ENCODE peak calls at places on chromosomes 12 and 14, in nine cellular contexts. One of them, this sample, is unnamed.

GRCh38 chr14:65410640-65411039 is 1.9 kb upstream of the FUT8 start:
- DNase-seq in astrocyte: no peak
- DNase-seq in GM23248: no peak
- DNase-seq in body of pancreas: no peak
- DNase-seq in cardiac muscle cell: no peak
- DNase-seq in lower lobe of right lung: no peak
- DNase-seq in HCT116: no peak
- DNase-seq in stomach: no peak
- DNase-seq in heart left ventricle: no peak
- DNase-seq in this sample: no peak

GRCh38 chr14:69692542-69693053 is 74.3 kb upstream of the SRSF5 start:
- DNase-seq in astrocyte: no peak
- DNase-seq in GM23248: no peak
- DNase-seq in body of pancreas: no peak
- DNase-seq in cardiac muscle cell: no peak
- DNase-seq in lower lobe of right lung: no peak
- DNase-seq in HCT116: no peak
- DNase-seq in stomach: no peak
- DNase-seq in heart left ventricle: no peak
- DNase-seq in this sample: no peak

GRCh38 chr14:87111141-87111540 is 881.8 kb downstream of the GALC start:
- DNase-seq in astrocyte: no peak
- DNase-seq in GM23248: no peak
- DNase-seq in body of pancreas: no peak
- DNase-seq in cardiac muscle cell: no peak
- DNase-seq in lower lobe of right lung: no peak
- DNase-seq in HCT116: no peak
- DNase-seq in stomach: no peak
- DNase-seq in heart left ventricle: no peak
- DNase-seq in this sample: no peak

GRCh38 chr12:32907166-32907565 is 10.6 kb upstream of the PKP2 start:
- DNase-seq in astrocyte: no peak
- DNase-seq in GM23248: no peak
- DNase-seq in body of pancreas: no peak
- DNase-seq in cardiac muscle cell: no peak
- DNase-seq in lower lobe of right lung: no peak
- DNase-seq in HCT116: no peak
- DNase-seq in stomach: no peak
- DNase-seq in heart left ventricle: no peak
- DNase-seq in this sample: no peak

GRCh38 chr12:25976289-25976688 is 17.8 kb downstream of the RASSF8 start:
- DNase-seq in astrocyte: no peak
- DNase-seq in GM23248: peak; percentile 60
- DNase-seq in body of pancreas: no peak
- DNase-seq in cardiac muscle cell: no peak
- DNase-seq in lower lobe of right lung: no peak
- DNase-seq in HCT116: no peak
- DNase-seq in stomach: no peak
- DNase-seq in heart left ventricle: no peak
- DNase-seq in this sample: no peak

GRCh38 chr12:119843100-119843499 is 34.0 kb downstream of the CIT start:
- DNase-seq in astrocyte: peak; percentile 49
- DNase-seq in GM23248: peak; percentile 47
- DNase-seq in body of pancreas: no peak
- DNase-seq in cardiac muscle cell: peak; percentile 85
- DNase-seq in lower lobe of right lung: no peak
- DNase-seq in HCT116: no peak
- DNase-seq in stomach: no peak
- DNase-seq in heart left ventricle: no peak
- DNase-seq in this sample: no peak

GRCh38 chr14:51534623-51535022 is 117.1 kb upstream of the FRMD6 start:
- DNase-seq in astrocyte: peak; percentile 51
- DNase-seq in GM23248: no peak
- DNase-seq in body of pancreas: peak; percentile 41
- DNase-seq in cardiac muscle cell: no peak
- DNase-seq in lower lobe of right lung: no peak
- DNase-seq in HCT116: peak; percentile 71
- DNase-seq in stomach: no peak
- DNase-seq in heart left ventricle: no peak
- DNase-seq in this sample: no peak

GRCh38 chr14:89855961-89856360 is 98.6 kb downstream of the EFCAB11 start:
- DNase-seq in astrocyte: peak; percentile 89
- DNase-seq in GM23248: peak; percentile 86
- DNase-seq in body of pancreas: no peak
- DNase-seq in cardiac muscle cell: peak; percentile 86
- DNase-seq in lower lobe of right lung: no peak
- DNase-seq in HCT116: no peak
- DNase-seq in stomach: no peak
- DNase-seq in heart left ventricle: no peak
- DNase-seq in this sample: no peak

GRCh38 chr12:62784576-62784975 is 150.4 kb downstream of the PPM1H start:
- DNase-seq in astrocyte: peak; percentile 72
- DNase-seq in GM23248: no peak
- DNase-seq in body of pancreas: no peak
- DNase-seq in cardiac muscle cell: no peak
- DNase-seq in lower lobe of right lung: no peak
- DNase-seq in HCT116: no peak
- DNase-seq in stomach: no peak
- DNase-seq in heart left ventricle: no peak
- DNase-seq in this sample: no peak

GRCh38 chr14:56056031-56056430 is 62.2 kb upstream of the PELI2 start:
- DNase-seq in astrocyte: no peak
- DNase-seq in GM23248: no peak
- DNase-seq in body of pancreas: no peak
- DNase-seq in cardiac muscle cell: no peak
- DNase-seq in lower lobe of right lung: no peak
- DNase-seq in HCT116: no peak
- DNase-seq in stomach: no peak
- DNase-seq in heart left ventricle: no peak
- DNase-seq in this sample: no peak

GRCh38 chr14:73462815-73463214 is 4.5 kb upstream of the NUMB start:
- DNase-seq in astrocyte: no peak
- DNase-seq in GM23248: peak; percentile 75
- DNase-seq in body of pancreas: no peak
- DNase-seq in cardiac muscle cell: peak; percentile 68
- DNase-seq in lower lobe of right lung: no peak
- DNase-seq in HCT116: no peak
- DNase-seq in stomach: no peak
- DNase-seq in heart left ventricle: peak; percentile 32
- DNase-seq in this sample: no peak

GRCh38 chr14:52380294-52380693 is 66.2 kb downstream of the PTGER2 start:
- DNase-seq in astrocyte: peak; percentile 64
- DNase-seq in GM23248: peak; percentile 81
- DNase-seq in body of pancreas: no peak
- DNase-seq in cardiac muscle cell: peak; percentile 29
- DNase-seq in lower lobe of right lung: no peak
- DNase-seq in HCT116: no peak
- DNase-seq in stomach: no peak
- DNase-seq in heart left ventricle: no peak
- DNase-seq in this sample: no peak

GRCh38 chr14:65469903-65470302 is 57.4 kb downstream of the FUT8 start:
- DNase-seq in astrocyte: no peak
- DNase-seq in GM23248: no peak
- DNase-seq in body of pancreas: no peak
- DNase-seq in cardiac muscle cell: no peak
- DNase-seq in lower lobe of right lung: no peak
- DNase-seq in HCT116: no peak
- DNase-seq in stomach: no peak
- DNase-seq in heart left ventricle: no peak
- DNase-seq in this sample: no peak

GRCh38 chr12:106766393-106766826 is 8.1 kb upstream of the RIC8B start:
- DNase-seq in astrocyte: no peak
- DNase-seq in GM23248: peak; percentile 26
- DNase-seq in body of pancreas: peak; percentile 23
- DNase-seq in cardiac muscle cell: peak; percentile 81
- DNase-seq in lower lobe of right lung: peak; percentile 67
- DNase-seq in HCT116: no peak
- DNase-seq in stomach: peak; percentile 57
- DNase-seq in heart left ventricle: peak; percentile 48
- DNase-seq in this sample: peak; percentile 28

GRCh38 chr12:64098709-64099354 is 123.3 kb downstream of the KICS2 start:
- DNase-seq in astrocyte: peak; percentile 91
- DNase-seq in GM23248: peak; percentile 48
- DNase-seq in body of pancreas: no peak
- DNase-seq in cardiac muscle cell: peak; percentile 85
- DNase-seq in lower lobe of right lung: no peak
- DNase-seq in HCT116: no peak
- DNase-seq in stomach: no peak
- DNase-seq in heart left ventricle: peak; percentile 60
- DNase-seq in this sample: no peak

GRCh38 chr12:100716949-100717732 is 77.4 kb upstream of the ANO4 start:
- DNase-seq in astrocyte: peak; percentile 13
- DNase-seq in GM23248: peak; percentile 75
- DNase-seq in body of pancreas: no peak
- DNase-seq in cardiac muscle cell: peak; percentile 51
- DNase-seq in lower lobe of right lung: no peak
- DNase-seq in HCT116: no peak
- DNase-seq in stomach: no peak
- DNase-seq in heart left ventricle: no peak
- DNase-seq in this sample: no peak
- H3K4me3 ChIP-seq in astrocyte: peak overlapping the region; percentile 50
- H3K4me3 ChIP-seq in GM23248: peak overlapping the region; percentile 80
- H3K4me3 ChIP-seq in body of pancreas: no peak overlapping the region
- H3K4me3 ChIP-seq in cardiac muscle cell: peak overlapping the region; percentile 37
- H3K4me3 ChIP-seq in lower lobe of right lung: peak overlapping the region; percentile 3
- H3K4me3 ChIP-seq in HCT116: peak overlapping the region; percentile 45
- H3K4me3 ChIP-seq in stomach: peak overlapping the region; percentile 42
- H3K4me3 ChIP-seq in heart left ventricle: peak overlapping the region; percentile 30
- H3K4me3 ChIP-seq in this sample: peak overlapping the region; percentile 28

GRCh38 chr12:116210762-116211161 is 66.7 kb downstream of the MED13L start:
- DNase-seq in astrocyte: no peak
- DNase-seq in GM23248: no peak
- DNase-seq in body of pancreas: no peak
- DNase-seq in cardiac muscle cell: no peak
- DNase-seq in lower lobe of right lung: no peak
- DNase-seq in HCT116: no peak
- DNase-seq in stomach: no peak
- DNase-seq in heart left ventricle: no peak
- DNase-seq in this sample: no peak
- H3K4me1 ChIP-seq in astrocyte: peaks cover 9% of the 10 kb centered on the region
- H3K4me1 ChIP-seq in GM23248: peaks cover 24% of the 10 kb centered on the region
- H3K4me1 ChIP-seq in body of pancreas: peaks cover 14% of the 10 kb centered on the region
- H3K4me1 ChIP-seq in cardiac muscle cell: peaks cover 52% of the 10 kb centered on the region
- H3K4me1 ChIP-seq in lower lobe of right lung: peaks cover 39% of the 10 kb centered on the region
- H3K4me1 ChIP-seq in HCT116: no peaks in the 10 kb centered on the region
- H3K4me1 ChIP-seq in stomach: peaks cover 81% of the 10 kb centered on the region
- H3K4me1 ChIP-seq in heart left ventricle: peaks cover 50% of the 10 kb centered on the region
- H3K4me1 ChIP-seq in this sample: peaks cover 84% of the 10 kb centered on the region

GRCh38 chr14:92362781-92363235 is 39.8 kb downstream of the SLC24A4 start:
- DNase-seq in astrocyte: peak; percentile 27
- DNase-seq in GM23248: peak; percentile 90
- DNase-seq in body of pancreas: no peak
- DNase-seq in cardiac muscle cell: peak; percentile 44
- DNase-seq in lower lobe of right lung: no peak
- DNase-seq in HCT116: no peak
- DNase-seq in stomach: no peak
- DNase-seq in heart left ventricle: no peak
- DNase-seq in this sample: no peak

GRCh38 chr14:92373336-92373735 is 50.4 kb downstream of the SLC24A4 start:
- DNase-seq in astrocyte: peak; percentile 8
- DNase-seq in GM23248: peak; percentile 46
- DNase-seq in body of pancreas: no peak
- DNase-seq in cardiac muscle cell: no peak
- DNase-seq in lower lobe of right lung: no peak
- DNase-seq in HCT116: no peak
- DNase-seq in stomach: no peak
- DNase-seq in heart left ventricle: no peak
- DNase-seq in this sample: no peak

GRCh38 chr14:92366237-92366636 is 43.3 kb downstream of the SLC24A4 start:
- DNase-seq in astrocyte: no peak
- DNase-seq in GM23248: no peak
- DNase-seq in body of pancreas: no peak
- DNase-seq in cardiac muscle cell: no peak
- DNase-seq in lower lobe of right lung: no peak
- DNase-seq in HCT116: no peak
- DNase-seq in stomach: no peak
- DNase-seq in heart left ventricle: no peak
- DNase-seq in this sample: no peak

DNA sequence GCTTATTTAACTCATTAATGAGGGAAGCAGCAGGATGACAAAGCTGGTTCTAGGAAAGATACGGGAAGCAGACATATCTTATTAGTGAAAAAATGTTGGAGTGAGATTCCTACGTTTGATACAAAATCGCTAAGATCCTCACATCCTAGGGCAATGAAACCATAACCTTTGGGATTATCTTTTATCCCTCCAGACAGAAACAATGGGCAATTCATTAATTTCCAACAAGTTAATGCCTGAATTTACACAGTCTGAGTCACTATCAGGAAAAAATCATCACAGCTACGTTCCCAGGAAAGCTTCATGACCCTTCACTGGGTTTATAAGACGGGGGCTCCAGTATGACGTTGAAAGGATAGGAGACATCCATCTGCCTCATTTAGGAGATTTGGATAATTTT is 45.0 kb downstream of the SLC24A4 start:
- DNase-seq in astrocyte: no peak
- DNase-seq in GM23248: no peak
- DNase-seq in body of pancreas: no peak
- DNase-seq in cardiac muscle cell: no peak
- DNase-seq in lower lobe of right lung: no peak
- DNase-seq in HCT116: no peak
- DNase-seq in stomach: no peak
- DNase-seq in heart left ventricle: no peak
- DNase-seq in this sample: no peak
- H3K4me3 ChIP-seq in astrocyte: no peak overlapping the region
- H3K4me3 ChIP-seq in GM23248: no peak overlapping the region
- H3K4me3 ChIP-seq in body of pancreas: no peak overlapping the region
- H3K4me3 ChIP-seq in cardiac muscle cell: no peak overlapping the region
- H3K4me3 ChIP-seq in lower lobe of right lung: no peak overlapping the region
- H3K4me3 ChIP-seq in HCT116: no peak overlapping the region
- H3K4me3 ChIP-seq in stomach: no peak overlapping the region
- H3K4me3 ChIP-seq in heart left ventricle: no peak overlapping the region
- H3K4me3 ChIP-seq in this sample: no peak overlapping the region

GRCh38 chr12:131057722-131058515 is 104.2 kb downstream of the ADGRD1 start:
- DNase-seq in astrocyte: no peak
- DNase-seq in GM23248: no peak
- DNase-seq in body of pancreas: no peak
- DNase-seq in cardiac muscle cell: no peak
- DNase-seq in lower lobe of right lung: no peak
- DNase-seq in HCT116: no peak
- DNase-seq in stomach: peak; percentile 15
- DNase-seq in heart left ventricle: peak; percentile 16
- DNase-seq in this sample: peak; percentile 60

GRCh38 chr12:131056626-131057025 is 102.9 kb downstream of the ADGRD1 start:
- DNase-seq in astrocyte: no peak
- DNase-seq in GM23248: no peak
- DNase-seq in body of pancreas: no peak
- DNase-seq in cardiac muscle cell: no peak
- DNase-seq in lower lobe of right lung: no peak
- DNase-seq in HCT116: no peak
- DNase-seq in stomach: no peak
- DNase-seq in heart left ventricle: peak; percentile 3
- DNase-seq in this sample: no peak

GRCh38 chr12:131058700-131059099 is 105.0 kb downstream of the ADGRD1 start:
- DNase-seq in astrocyte: no peak
- DNase-seq in GM23248: no peak
- DNase-seq in body of pancreas: no peak
- DNase-seq in cardiac muscle cell: no peak
- DNase-seq in lower lobe of right lung: no peak
- DNase-seq in HCT116: no peak
- DNase-seq in stomach: no peak
- DNase-seq in heart left ventricle: peak; percentile 7
- DNase-seq in this sample: no peak

GRCh38 chr12:131055596-131056233 is 102.0 kb downstream of the ADGRD1 start:
- DNase-seq in astrocyte: no peak
- DNase-seq in GM23248: no peak
- DNase-seq in body of pancreas: no peak
- DNase-seq in cardiac muscle cell: no peak
- DNase-seq in lower lobe of right lung: no peak
- DNase-seq in HCT116: no peak
- DNase-seq in stomach: no peak
- DNase-seq in heart left ventricle: no peak
- DNase-seq in this sample: no peak

GRCh38 chr12:131057211-131057721 is 103.6 kb downstream of the ADGRD1 start:
- DNase-seq in astrocyte: no peak
- DNase-seq in GM23248: no peak
- DNase-seq in body of pancreas: no peak
- DNase-seq in cardiac muscle cell: no peak
- DNase-seq in lower lobe of right lung: no peak
- DNase-seq in HCT116: no peak
- DNase-seq in stomach: peak; percentile 24
- DNase-seq in heart left ventricle: peak; percentile 7
- DNase-seq in this sample: peak; percentile 47
- H3K4me1 ChIP-seq in astrocyte: no peaks in the 10 kb centered on the region
- H3K4me1 ChIP-seq in GM23248: no peaks in the 10 kb centered on the region
- H3K4me1 ChIP-seq in body of pancreas: no peaks in the 10 kb centered on the region
- H3K4me1 ChIP-seq in cardiac muscle cell: no peaks in the 10 kb centered on the region
- H3K4me1 ChIP-seq in lower lobe of right lung: no peaks in the 10 kb centered on the region
- H3K4me1 ChIP-seq in HCT116: peaks cover 4% of the 10 kb centered on the region
- H3K4me1 ChIP-seq in stomach: no peaks in the 10 kb centered on the region
- H3K4me1 ChIP-seq in heart left ventricle: peaks cover 10% of the 10 kb centered on the region
- H3K4me1 ChIP-seq in this sample: no peaks in the 10 kb centered on the region

This sample was measured in tibial artery.